ENCODE peak calls at places on chromosomes 5 and 9, in four cellular contexts. M is ovary, Y is transverse colon, C is heart left ventricle. N is an unnamed sample.

GRCh38 chr5:168422431-168422830 is 63.8 kb upstream of the RARS1 start:
- DNase-seq in M (no peak), C (no peak), Y (no peak), N (no peak)

GRCh38 chr9:91768977-91769916 is 180.8 kb downstream of the ROR2 start:
- DNase-seq in M (no peak), C (no peak), Y (no peak), N (peak)

GRCh38 chr9:72898360-72898759 is 54.5 kb downstream of the ALDH1A1 start:
- DNase-seq in C (no peak), Y (no peak), M (no peak), N (no peak)

GRCh38 chr5:76704131-76704663 is 11.7 kb upstream of the F2R start:
- DNase-seq in C (no peak), M (no peak), Y (no peak), N (no peak)

GRCh38 chr5:53399921-53400697 is 80.3 kb upstream of the FST start:
- DNase-seq in M (no peak), C (no peak), Y (no peak), N (no peak)

GRCh38 chr5:362189-362588 is 40.7 kb downstream of the AHRR start:
- DNase-seq in M (no peak), C (no peak), Y (no peak), N (peak)

GRCh38 chr9:98009926-98010325 is 26.8 kb downstream of the ANP32B start:
- DNase-seq in C (no peak), Y (no peak), M (no peak), N (no peak)

GRCh38 chr5:4994994-4995393 is 145.1 kb upstream of the ADAMTS16 start:
- DNase-seq in M (no peak), Y (no peak), C (no peak), N (no peak)

GRCh38 chr5:176748073-176748966 is 62.0 kb upstream of the UNC5A start:
- DNase-seq in Y (no peak), M (no peak), C (no peak), N (peak)

GRCh38 chr5:69217154-69217731 is 17.4 kb upstream of the CDK7 start:
- DNase-seq in Y (peak), C (no peak), M (no peak), N (no peak)

GRCh38 chr5:34892414-34892813 is 22.9 kb downstream of the RAD1 start:
- DNase-seq in C (no peak), M (no peak), Y (no peak), N (no peak)

GRCh38 chr5:121940741-121941140 is 21.0 kb upstream of the SRFBP1 start:
- DNase-seq in C (no peak), M (no peak), Y (no peak), N (no peak)

GRCh38 chr5:149391524-149391923 is 12.4 kb upstream of the IL17B start:
- DNase-seq in Y (no peak), M (no peak), C (no peak), N (no peak)

GRCh38 chr5:74801941-74802340 is 34.9 kb downstream of the NSA2 start:
- DNase-seq in C (no peak), M (no peak), Y (no peak), N (no peak)

GRCh38 chr5:160075073-160075472 is 44.2 kb downstream of the PWWP2A start:
- DNase-seq in C (no peak), M (no peak), Y (no peak), N (no peak)

GRCh38 chr9:126397056-126397455 is 70.4 kb downstream of the MVB12B start:
- DNase-seq in M (no peak), Y (peak), C (no peak), N (no peak)

GRCh38 chr5:16894236-16895057 is 41.6 kb downstream of the MYO10 start:
- DNase-seq in Y (peak), C (no peak), M (no peak), N (no peak)

GRCh38 chr5:32195265-32195664 is 21.1 kb upstream of the GOLPH3 start:
- DNase-seq in M (no peak), C (no peak), Y (no peak), N (no peak)

GRCh38 chr5:92147792-92148191 is 764.7 kb upstream of the ARRDC3 start:
- DNase-seq in C (no peak), Y (no peak), M (no peak), N (no peak)

GRCh38 chr9:97744710-97745708 is 47.9 kb upstream of the XPA start:
- DNase-seq in M (no peak), C (no peak), Y (no peak), N (no peak)

GRCh38 chr9:108550111-108550510 is 305.7 kb downstream of the ACTL7B start:
- DNase-seq in Y (no peak), C (no peak), M (no peak), N (no peak)

GRCh38 chr5:172721455-172722308 is 49.3 kb downstream of the DUSP1 start:
- DNase-seq in Y (no peak), C (no peak), M (no peak), N (no peak)

GRCh38 chr5:158398360-158399201 is 539.6 kb upstream of the CLINT1 start:
- DNase-seq in M (no peak), C (no peak), Y (no peak), N (no peak)

GRCh38 chr5:157513182-157513581 is 53.2 kb downstream of the NIPAL4 start:
- DNase-seq in M (no peak), Y (peak), C (no peak), N (no peak)

GRCh38 chr9:13942695-13943094 is 371.2 kb downstream of the NFIB start:
- DNase-seq in C (peak), M (no peak), Y (no peak), N (no peak)

GRCh38 chr5:154734670-154735248 is 20.4 kb upstream of the LARP1 start:
- DNase-seq in M (no peak), C (no peak), Y (no peak), N (no peak)

GRCh38 chr5:66669862-66670195 is 73.6 kb downstream of the MAST4 start:
- DNase-seq in Y (no peak), C (no peak), M (no peak), N (no peak)

GRCh38 chr5:83360573-83360972 is 111.0 kb upstream of the VCAN start:
- DNase-seq in M (no peak), C (no peak), Y (no peak), N (no peak)

GRCh38 chr5:115758356-115758755 is 58.1 kb downstream of the CDO1 start:
- DNase-seq in C (no peak), Y (no peak), M (no peak), N (no peak)

GRCh38 chr5:90434116-90434714 is 24.7 kb upstream of the CETN3 start:
- DNase-seq in C (no peak), M (no peak), Y (peak), N (no peak)

GRCh38 chr5:96876292-96876850 is at the start of gene ERAP2:
- DNase-seq in C (no peak), Y (no peak), M (peak), N (no peak)

GRCh38 chr5:79774171-79774854 is 84.7 kb downstream of the CMYA5 start:
- DNase-seq in Y (no peak), M (no peak), C (no peak), N (no peak)

GRCh38 chr5:166083183-166083959 is 2208.1 kb upstream of the WWC1 start:
- DNase-seq in C (no peak), Y (no peak), M (no peak), N (no peak)

GRCh38 chr5:34657550-34657921 is 1.4 kb downstream of the RAI14 start:
- DNase-seq in M (peak), C (peak), Y (peak), N (no peak)

GRCh38 chr5:32482193-32482592 is 37.7 kb upstream of the ZFR start:
- DNase-seq in C (no peak), Y (no peak), M (no peak), N (no peak)

GRCh38 chr5:37774912-37775483 is 64.8 kb downstream of the GDNF start:
- DNase-seq in Y (no peak), C (no peak), M (no peak), N (no peak)

GRCh38 chr9:105311317-105311716 is 66.9 kb downstream of the SLC44A1 start:
- DNase-seq in Y (no peak), C (no peak), M (no peak), N (no peak)

GRCh38 chr5:178462846-178463245 is 127.3 kb downstream of the COL23A1 start:
- DNase-seq in M (no peak), C (no peak), Y (no peak), N (peak)

GRCh38 chr5:25862276-25862675 is 1176.1 kb downstream of the CDH9 start:
- DNase-seq in M (no peak), C (no peak), Y (no peak), N (no peak)

GRCh38 chr9:85224729-85225128 is 517.0 kb downstream of the AGTPBP1 start:
- DNase-seq in C (no peak), Y (no peak), M (no peak), N (no peak)

DNA sequence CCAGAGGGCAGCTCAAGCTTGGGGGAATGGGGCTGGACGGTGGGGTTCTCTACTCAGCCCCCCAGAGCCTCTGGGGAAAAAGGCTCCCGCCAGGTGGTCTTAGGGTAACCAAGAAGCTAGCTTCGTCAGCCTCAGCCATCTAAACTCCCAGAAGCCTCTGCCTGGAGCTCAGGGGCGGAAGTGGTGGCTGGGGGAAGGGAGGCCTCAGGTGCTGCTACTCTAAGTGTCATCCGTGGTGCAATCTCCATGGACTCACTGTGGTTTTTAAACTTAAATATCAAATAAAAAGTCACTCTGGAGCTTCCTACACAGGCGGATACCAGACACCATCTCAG is 748 bp downstream of the DOCK2 start:
- DNase-seq in Y (peak), C (no peak), M (no peak), N (no peak)
- TF ChIP-seq POLR2A in Y (no peak), C (no peak), M (no peak), N (no peak)

GRCh38 chr9:112486221-112487007 is at the start of gene KIAA1958:
- DNase-seq in Y (peak), M (peak), C (peak), N (no peak)
- TF ChIP-seq POLR2A in Y (peak), M (peak), C (peak), N (no peak)

GRCh38 chr9:35727676-35728040 is 4.3 kb downstream of the TLN1 start:
- DNase-seq in Y (no peak), C (no peak), M (no peak), N (no peak)

GRCh38 chr9:35729101-35729500 is 2.9 kb downstream of the TLN1 start:
- DNase-seq in Y (no peak), C (no peak), M (no peak), N (no peak)

GRCh38 chr9:35729700-35730485 is 2.1 kb downstream of the TLN1 start:
- DNase-seq in M (peak), C (peak), Y (peak), N (no peak)

GRCh38 chr9:35726876-35727438 is 5.0 kb downstream of the TLN1 start:
- DNase-seq in Y (peak), M (no peak), C (peak), N (no peak)

GRCh38 chr9:35728041-35728971 is 3.7 kb downstream of the TLN1 start:
- DNase-seq in M (peak), Y (peak), C (peak), N (peak)
- TF ChIP-seq POLR2A in M (no peak), Y (peak), C (peak), N (peak)

GRCh38 chr9:131276891-131277672 is 772 bp upstream of the FAM78A start:
- DNase-seq in M (peak), C (peak), Y (no peak), N (no peak)
- TF ChIP-seq POLR2A in M (no peak), C (no peak), Y (no peak), N (no peak)

N was measured in vagina.